ENCODE peak calls at places on chromosome 11, in six cellular contexts. L is natural killer cell, Z is AG04450, X is B cell, F is neural crest cell, I is WTC11. D is an unnamed sample.

GRCh38 chr11:58900479-58901420 is 38.5 kb upstream of the GLYATL1 start:
- DNase-seq in L (no peak), Z (peak), X (no peak), F (peak), I (peak), D (peak)

GRCh38 chr11:70326365-70326803 is 55.9 kb downstream of the PPFIA1 start:
- DNase-seq in L (no peak), Z (peak), X (no peak), F (no peak), I (no peak), D (no peak)

GRCh38 chr11:17218403-17218802 is 10.6 kb upstream of the PIK3C2A start:
- DNase-seq in L (no peak), Z (no peak), X (no peak), F (no peak), I (no peak), D (no peak)

GRCh38 chr11:30171661-30172060 is 59.2 kb upstream of the FSHB start:
- DNase-seq in L (no peak), Z (no peak), X (no peak), F (no peak), I (no peak), D (no peak)

GRCh38 chr11:78749243-78749730 is 174.6 kb upstream of the NARS2 start:
- DNase-seq in L (no peak), Z (no peak), X (no peak), F (no peak), I (no peak), D (no peak)

GRCh38 chr11:124442442-124442841 is 3.1 kb downstream of the OR8B8 start:
- DNase-seq in L (no peak), Z (no peak), X (no peak), F (no peak), I (no peak), D (no peak)

GRCh38 chr11:62999649-63000048 is 14.9 kb upstream of the SLC22A6 start:
- DNase-seq in L (no peak), Z (no peak), X (no peak), F (no peak), I (no peak), D (no peak)

GRCh38 chr11:62860835-62861563 is 19.7 kb upstream of the SLC3A2 start:
- DNase-seq in L (no peak), Z (no peak), X (no peak), F (no peak), I (no peak), D (no peak)

GRCh38 chr11:3156661-3157311 is 8.3 kb downstream of the OSBPL5 start:
- DNase-seq in L (no peak), Z (no peak), X (no peak), F (no peak), I (no peak), D (peak)

GRCh38 chr11:31619980-31620379 is 110.4 kb downstream of the ELP4 start:
- DNase-seq in L (no peak), Z (no peak), X (no peak), F (no peak), I (no peak), D (no peak)

DNA sequence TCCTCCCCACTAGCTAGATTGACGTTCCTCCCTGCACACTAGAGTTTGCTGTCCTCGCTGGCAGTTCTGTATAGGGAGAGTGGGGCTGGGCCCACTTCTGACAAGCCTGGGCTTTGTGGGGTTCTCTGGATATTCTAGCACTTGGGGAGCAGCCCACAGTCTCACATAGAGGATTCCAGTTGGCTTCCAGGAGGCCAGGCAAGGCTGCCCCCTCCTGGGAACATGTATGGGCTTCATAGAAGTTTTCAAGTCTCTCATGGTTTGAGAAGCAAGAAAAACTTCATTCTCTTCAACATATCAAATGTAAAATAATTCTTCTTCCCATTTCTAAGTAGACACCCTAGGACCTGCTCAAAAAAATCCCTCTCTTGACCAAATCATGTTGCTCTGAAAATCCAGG is 87.5 kb downstream of the NAV2 start:
- DNase-seq in L (no peak), Z (no peak), X (no peak), F (no peak), I (peak), D (no peak)
- TF ChIP-seq CTCF in L (no peak), Z (peak), X (no peak), F (peak), I (no peak), D (no peak)

DNA sequence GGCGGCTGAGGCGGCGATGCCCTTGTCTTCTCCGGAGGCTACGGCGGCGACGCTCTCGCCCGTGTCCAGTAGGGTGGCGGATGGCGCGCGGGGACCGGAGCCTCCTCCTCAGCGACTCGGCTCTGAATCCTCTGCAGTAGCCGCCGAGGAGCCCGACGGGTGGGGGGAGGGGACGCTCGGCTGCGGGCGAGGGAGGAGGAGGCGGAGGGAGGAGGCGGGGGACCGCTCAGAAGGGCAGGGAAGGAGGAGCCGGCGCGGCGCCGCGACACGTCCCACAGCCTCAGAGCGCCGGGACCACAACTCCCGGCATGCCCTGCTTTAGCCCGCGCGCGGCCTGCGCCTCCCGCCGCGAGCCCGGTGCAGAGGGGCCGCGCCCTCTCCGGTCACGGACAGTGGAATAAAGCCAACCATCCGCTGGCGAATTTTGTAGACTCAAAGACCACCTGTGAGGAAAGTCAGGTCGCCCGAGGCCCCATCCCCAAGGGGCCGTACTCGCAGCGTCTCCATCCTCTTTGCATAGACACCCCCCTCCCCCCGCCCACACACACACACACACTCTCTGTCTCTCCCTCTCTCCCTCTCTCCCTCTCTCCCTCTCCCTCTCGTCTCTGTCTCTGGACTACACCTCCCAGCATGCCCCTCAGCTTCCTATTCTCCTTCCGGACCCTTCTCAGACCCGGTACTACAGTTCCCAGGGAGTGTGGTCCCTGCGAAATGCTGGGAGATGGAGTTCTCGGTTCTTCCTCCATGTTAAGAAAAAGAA is at the start of gene FAM168A:
- DNase-seq in L (peak), Z (peak), X (peak), F (peak), I (peak), D (peak)
- TF ChIP-seq CTCF in L (no peak), Z (no peak), X (peak), F (peak), I (no peak), D (peak)

GRCh38 chr11:61828629-61829407 is 718 bp downstream of the FADS2 start:
- DNase-seq in L (peak), Z (no peak), X (no peak), F (peak), I (peak), D (no peak)
- TF ChIP-seq CTCF in L (peak), Z (peak), X (peak), F (peak), I (peak), D (peak)

GRCh38 chr11:36818410-36818809 is 220.4 kb upstream of the RAG2 start:
- DNase-seq in L (no peak), Z (no peak), X (no peak), F (no peak), I (no peak), D (no peak)
- TF ChIP-seq CTCF in L (no peak), Z (peak), X (no peak), F (peak), I (no peak), D (peak)

DNA sequence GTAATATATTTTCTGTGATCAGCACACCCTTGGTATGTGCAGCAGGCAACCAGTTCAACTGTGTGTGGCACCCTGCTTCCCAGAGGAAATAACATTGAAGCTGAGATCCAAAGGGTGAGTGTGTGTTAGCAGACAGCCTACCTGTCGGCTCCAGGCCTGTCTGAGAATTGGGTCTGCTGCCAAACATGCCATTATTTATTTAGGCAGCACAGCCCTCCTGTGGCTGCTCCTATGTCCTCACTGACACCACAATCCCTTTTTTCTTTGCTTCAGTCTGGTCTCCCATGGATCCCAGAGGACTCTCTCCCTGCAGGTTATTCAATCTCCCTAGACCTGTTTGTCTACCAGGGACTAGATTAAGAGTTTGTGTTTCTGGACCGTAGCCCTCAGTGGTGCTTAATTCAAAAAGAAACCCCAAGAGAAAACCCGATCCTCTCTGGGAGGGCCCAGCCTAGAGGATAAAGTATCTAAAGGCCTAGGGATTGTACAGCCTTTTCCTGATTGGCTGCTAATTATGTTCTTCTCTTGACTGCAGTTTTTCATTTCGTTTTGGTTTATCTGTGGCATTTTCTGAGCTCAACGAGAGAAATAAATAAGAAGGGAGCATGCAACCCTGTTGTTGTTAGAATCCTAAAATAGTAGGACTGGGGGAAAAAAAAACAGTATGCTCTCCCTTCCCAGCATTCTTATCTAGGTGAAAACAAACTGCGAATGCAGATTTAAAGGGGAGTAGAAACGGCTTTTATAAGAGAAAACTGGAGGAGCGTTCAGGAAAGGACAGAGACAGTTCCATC is 24.1 kb downstream of the KCNE3 start:
- DNase-seq in L (no peak), Z (no peak), X (no peak), F (no peak), I (no peak), D (no peak)
- TF ChIP-seq CTCF in L (no peak), Z (no peak), X (no peak), F (no peak), I (no peak), D (no peak)

GRCh38 chr11:83057721-83058120 is 14.0 kb downstream of the RAB30 start:
- DNase-seq in L (no peak), Z (no peak), X (no peak), F (no peak), I (no peak), D (no peak)
- TF ChIP-seq CTCF in L (no peak), Z (no peak), X (no peak), F (no peak), I (no peak), D (no peak)

GRCh38 chr11:67665537-67666302 is 8.7 kb downstream of the ALDH3B2 start:
- DNase-seq in L (no peak), Z (no peak), X (no peak), F (no peak), I (no peak), D (no peak)
- TF ChIP-seq CTCF in L (no peak), Z (no peak), X (no peak), F (peak), I (no peak), D (no peak)

GRCh38 chr11:46808804-46809431 is 37.2 kb downstream of the CKAP5 start:
- DNase-seq in L (no peak), Z (no peak), X (no peak), F (no peak), I (no peak), D (no peak)
- TF ChIP-seq CTCF in L (no peak), Z (peak), X (peak), F (peak), I (no peak), D (no peak)

GRCh38 chr11:120061761-120062560 is 76.0 kb downstream of the TRIM29 start:
- DNase-seq in L (no peak), Z (no peak), X (peak), F (peak), I (peak), D (peak)
- TF ChIP-seq CTCF in L (no peak), Z (no peak), X (no peak), F (peak), I (no peak), D (no peak)